ENCODE peak calls at places on chromosome 21, in nine cellular contexts. One of them, this sample, is unnamed.

GRCh38 chr21:44596068-44596725 is 3.9 kb upstream of the KRTAP10-6 start:
- DNase-seq in IMR-90: no peak
- DNase-seq in OCI-LY7: no peak
- DNase-seq in upper lobe of right lung: no peak
- DNase-seq in tibial artery: no peak
- DNase-seq in astrocyte: peak; percentile 10
- DNase-seq in transverse colon: no peak
- DNase-seq in fibroblast of lung: no peak
- DNase-seq in heart right ventricle: no peak
- DNase-seq in this sample: no peak

GRCh38 chr21:42555756-42556438 is 42.2 kb downstream of the SLC37A1 start:
- DNase-seq in IMR-90: no peak
- DNase-seq in OCI-LY7: no peak
- DNase-seq in upper lobe of right lung: peak; percentile 58
- DNase-seq in tibial artery: no peak
- DNase-seq in astrocyte: no peak
- DNase-seq in transverse colon: peak; percentile 6
- DNase-seq in fibroblast of lung: no peak
- DNase-seq in heart right ventricle: no peak
- DNase-seq in this sample: peak; percentile 38

GRCh38 chr21:23026878-23027277 is 2028.7 kb downstream of the NCAM2 start:
- DNase-seq in IMR-90: no peak
- DNase-seq in OCI-LY7: no peak
- DNase-seq in upper lobe of right lung: no peak
- DNase-seq in tibial artery: no peak
- DNase-seq in astrocyte: no peak
- DNase-seq in transverse colon: no peak
- DNase-seq in fibroblast of lung: no peak
- DNase-seq in heart right ventricle: no peak
- DNase-seq in this sample: no peak

GRCh38 chr21:18384771-18385170 is 18.8 kb downstream of the TMPRSS15 start:
- DNase-seq in IMR-90: no peak
- DNase-seq in OCI-LY7: peak; percentile 52
- DNase-seq in upper lobe of right lung: no peak
- DNase-seq in tibial artery: no peak
- DNase-seq in astrocyte: no peak
- DNase-seq in transverse colon: no peak
- DNase-seq in fibroblast of lung: no peak
- DNase-seq in heart right ventricle: no peak
- DNase-seq in this sample: no peak

GRCh38 chr21:32190491-32191144 is 88.2 kb downstream of the MIS18A start:
- DNase-seq in IMR-90: no peak
- DNase-seq in OCI-LY7: peak; percentile 41
- DNase-seq in upper lobe of right lung: no peak
- DNase-seq in tibial artery: no peak
- DNase-seq in astrocyte: no peak
- DNase-seq in transverse colon: no peak
- DNase-seq in fibroblast of lung: no peak
- DNase-seq in heart right ventricle: no peak
- DNase-seq in this sample: no peak

GRCh38 chr21:30340714-30341573 is 3.5 kb upstream of the KRTAP27-1 start:
- DNase-seq in IMR-90: peak; percentile 10
- DNase-seq in OCI-LY7: peak; percentile 30
- DNase-seq in upper lobe of right lung: no peak
- DNase-seq in tibial artery: peak; percentile 33
- DNase-seq in astrocyte: no peak
- DNase-seq in transverse colon: peak; percentile 41
- DNase-seq in fibroblast of lung: peak; percentile 1
- DNase-seq in heart right ventricle: no peak
- DNase-seq in this sample: no peak

GRCh38 chr21:31682625-31683024 is 23.1 kb downstream of the SOD1 start:
- DNase-seq in IMR-90: peak; percentile 52
- DNase-seq in OCI-LY7: no peak
- DNase-seq in upper lobe of right lung: no peak
- DNase-seq in tibial artery: no peak
- DNase-seq in astrocyte: peak; percentile 65
- DNase-seq in transverse colon: no peak
- DNase-seq in fibroblast of lung: no peak
- DNase-seq in heart right ventricle: no peak
- DNase-seq in this sample: no peak

GRCh38 chr21:27021801-27022200 is 54.9 kb upstream of the ADAMTS5 start:
- DNase-seq in IMR-90: no peak
- DNase-seq in OCI-LY7: no peak
- DNase-seq in upper lobe of right lung: no peak
- DNase-seq in tibial artery: no peak
- DNase-seq in astrocyte: no peak
- DNase-seq in transverse colon: no peak
- DNase-seq in fibroblast of lung: no peak
- DNase-seq in heart right ventricle: no peak
- DNase-seq in this sample: no peak

GRCh38 chr21:42340187-42340586 is 10.6 kb downstream of the TFF2 start:
- DNase-seq in IMR-90: no peak
- DNase-seq in OCI-LY7: no peak
- DNase-seq in upper lobe of right lung: no peak
- DNase-seq in tibial artery: no peak
- DNase-seq in astrocyte: no peak
- DNase-seq in transverse colon: no peak
- DNase-seq in fibroblast of lung: no peak
- DNase-seq in heart right ventricle: no peak
- DNase-seq in this sample: no peak

GRCh38 chr21:26659181-26659580 is 86.1 kb upstream of the CYYR1 start:
- DNase-seq in IMR-90: no peak
- DNase-seq in OCI-LY7: no peak
- DNase-seq in upper lobe of right lung: no peak
- DNase-seq in tibial artery: no peak
- DNase-seq in astrocyte: no peak
- DNase-seq in transverse colon: no peak
- DNase-seq in fibroblast of lung: peak; percentile 40
- DNase-seq in heart right ventricle: no peak
- DNase-seq in this sample: no peak

GRCh38 chr21:46266946-46267345 is 18.5 kb downstream of the MCM3AP start:
- DNase-seq in IMR-90: no peak
- DNase-seq in OCI-LY7: no peak
- DNase-seq in upper lobe of right lung: no peak
- DNase-seq in tibial artery: no peak
- DNase-seq in astrocyte: no peak
- DNase-seq in transverse colon: no peak
- DNase-seq in fibroblast of lung: no peak
- DNase-seq in heart right ventricle: no peak
- DNase-seq in this sample: no peak

GRCh38 chr21:46265736-46266525 is 19.5 kb downstream of the MCM3AP start:
- DNase-seq in IMR-90: no peak
- DNase-seq in OCI-LY7: no peak
- DNase-seq in upper lobe of right lung: no peak
- DNase-seq in tibial artery: no peak
- DNase-seq in astrocyte: no peak
- DNase-seq in transverse colon: no peak
- DNase-seq in fibroblast of lung: no peak
- DNase-seq in heart right ventricle: no peak
- DNase-seq in this sample: no peak

GRCh38 chr21:46264046-46264689 is 21.2 kb downstream of the MCM3AP start:
- DNase-seq in IMR-90: no peak
- DNase-seq in OCI-LY7: no peak
- DNase-seq in upper lobe of right lung: no peak
- DNase-seq in tibial artery: no peak
- DNase-seq in astrocyte: no peak
- DNase-seq in transverse colon: no peak
- DNase-seq in fibroblast of lung: no peak
- DNase-seq in heart right ventricle: no peak
- DNase-seq in this sample: no peak

GRCh38 chr21:46268371-46268770 is 17.0 kb downstream of the MCM3AP start:
- DNase-seq in IMR-90: no peak
- DNase-seq in OCI-LY7: no peak
- DNase-seq in upper lobe of right lung: no peak
- DNase-seq in tibial artery: no peak
- DNase-seq in astrocyte: no peak
- DNase-seq in transverse colon: no peak
- DNase-seq in fibroblast of lung: no peak
- DNase-seq in heart right ventricle: no peak
- DNase-seq in this sample: no peak

GRCh38 chr21:46264690-46265144 is 20.7 kb downstream of the MCM3AP start:
- DNase-seq in IMR-90: no peak
- DNase-seq in OCI-LY7: no peak
- DNase-seq in upper lobe of right lung: no peak
- DNase-seq in tibial artery: no peak
- DNase-seq in astrocyte: no peak
- DNase-seq in transverse colon: no peak
- DNase-seq in fibroblast of lung: no peak
- DNase-seq in heart right ventricle: no peak
- DNase-seq in this sample: no peak
- H3K36me3 ChIP-seq in IMR-90: peaks cover 67% of the 10 kb centered on the region
- H3K36me3 ChIP-seq in OCI-LY7: peaks cover 91% of the 10 kb centered on the region
- H3K36me3 ChIP-seq in upper lobe of right lung: peaks cover 94% of the 10 kb centered on the region
- H3K36me3 ChIP-seq in tibial artery: peaks cover 84% of the 10 kb centered on the region
- H3K36me3 ChIP-seq in astrocyte: peaks cover 26% of the 10 kb centered on the region
- H3K36me3 ChIP-seq in transverse colon: peaks cover 3% of the 10 kb centered on the region
- H3K36me3 ChIP-seq in fibroblast of lung: peaks cover 34% of the 10 kb centered on the region
- H3K36me3 ChIP-seq in heart right ventricle: peaks cover 100% of the 10 kb centered on the region
- H3K36me3 ChIP-seq in this sample: peaks cover 92% of the 10 kb centered on the region

DNA sequence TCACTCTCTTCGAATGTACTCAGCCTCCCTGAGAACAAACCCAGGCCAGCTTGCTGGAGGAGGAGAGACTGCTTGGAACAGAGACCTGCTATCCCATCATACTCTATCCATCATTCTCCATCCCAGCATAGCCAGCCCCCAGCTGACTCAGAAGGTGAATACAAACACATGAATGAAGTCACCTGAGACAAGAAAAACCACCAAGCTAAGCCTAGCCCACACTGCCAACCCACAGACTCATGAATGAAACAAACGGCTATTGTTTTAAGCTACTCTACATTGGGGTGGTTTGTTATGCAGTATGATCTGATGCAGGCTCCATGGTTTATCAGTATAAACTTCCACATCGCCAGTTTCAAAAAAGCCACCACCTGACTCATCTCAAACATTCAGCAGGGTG is 395.6 kb downstream of the SETD4 start:
- DNase-seq in IMR-90: peak; percentile 77
- DNase-seq in OCI-LY7: no peak
- DNase-seq in upper lobe of right lung: no peak
- DNase-seq in tibial artery: no peak
- DNase-seq in astrocyte: peak; percentile 90
- DNase-seq in transverse colon: no peak
- DNase-seq in fibroblast of lung: no peak
- DNase-seq in heart right ventricle: no peak
- DNase-seq in this sample: no peak
- TF ChIP-seq CTCF in IMR-90: no peak
- TF ChIP-seq CTCF in OCI-LY7: no peak
- TF ChIP-seq CTCF in upper lobe of right lung: no peak
- TF ChIP-seq CTCF in tibial artery: no peak
- TF ChIP-seq CTCF in astrocyte: no peak
- TF ChIP-seq CTCF in transverse colon: no peak
- TF ChIP-seq CTCF in fibroblast of lung: no peak
- TF ChIP-seq CTCF in heart right ventricle: no peak
- TF ChIP-seq CTCF in this sample: no peak

GRCh38 chr21:46392921-46393320 is 65.8 kb upstream of the DIP2A start:
- DNase-seq in IMR-90: peak; percentile 29
- DNase-seq in OCI-LY7: no peak
- DNase-seq in upper lobe of right lung: no peak
- DNase-seq in tibial artery: no peak
- DNase-seq in astrocyte: peak; percentile 41
- DNase-seq in transverse colon: peak; percentile 13
- DNase-seq in fibroblast of lung: no peak
- DNase-seq in heart right ventricle: peak; percentile 34
- DNase-seq in this sample: no peak

GRCh38 chr21:46390603-46391545 is 66.9 kb downstream of the PCNT start:
- DNase-seq in IMR-90: no peak
- DNase-seq in OCI-LY7: no peak
- DNase-seq in upper lobe of right lung: no peak
- DNase-seq in tibial artery: no peak
- DNase-seq in astrocyte: no peak
- DNase-seq in transverse colon: no peak
- DNase-seq in fibroblast of lung: no peak
- DNase-seq in heart right ventricle: no peak
- DNase-seq in this sample: no peak

GRCh38 chr21:46393941-46394818 is 64.5 kb upstream of the DIP2A start:
- DNase-seq in IMR-90: no peak
- DNase-seq in OCI-LY7: no peak
- DNase-seq in upper lobe of right lung: no peak
- DNase-seq in tibial artery: no peak
- DNase-seq in astrocyte: no peak
- DNase-seq in transverse colon: no peak
- DNase-seq in fibroblast of lung: no peak
- DNase-seq in heart right ventricle: no peak
- DNase-seq in this sample: no peak

GRCh38 chr21:46393451-46393940 is 65.2 kb upstream of the DIP2A start:
- DNase-seq in IMR-90: no peak
- DNase-seq in OCI-LY7: no peak
- DNase-seq in upper lobe of right lung: no peak
- DNase-seq in tibial artery: no peak
- DNase-seq in astrocyte: no peak
- DNase-seq in transverse colon: no peak
- DNase-seq in fibroblast of lung: no peak
- DNase-seq in heart right ventricle: no peak
- DNase-seq in this sample: no peak

DNA sequence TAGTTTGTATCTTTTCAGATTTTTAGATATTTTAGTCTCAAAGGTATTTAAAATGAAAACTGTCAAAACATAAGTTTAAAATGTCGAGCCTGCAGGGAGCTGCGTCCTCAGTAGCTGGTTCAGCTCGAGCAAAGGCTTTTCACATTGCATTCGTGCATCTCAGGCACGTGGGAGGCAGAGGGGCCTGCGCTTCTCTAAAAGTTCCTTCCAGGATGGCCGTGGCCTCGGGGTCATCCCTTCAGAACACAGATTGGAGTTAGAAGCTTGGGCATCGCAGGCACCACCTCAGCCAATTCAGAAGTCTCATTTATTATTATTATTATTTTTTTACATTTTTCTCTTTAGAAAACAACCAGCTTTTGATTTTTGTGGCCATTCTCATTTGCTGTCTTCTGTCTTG is 66.9 kb upstream of the DIP2A start:
- DNase-seq in IMR-90: no peak
- DNase-seq in OCI-LY7: no peak
- DNase-seq in upper lobe of right lung: no peak
- DNase-seq in tibial artery: no peak
- DNase-seq in astrocyte: no peak
- DNase-seq in transverse colon: no peak
- DNase-seq in fibroblast of lung: no peak
- DNase-seq in heart right ventricle: no peak
- DNase-seq in this sample: no peak
- H3K36me3 ChIP-seq in IMR-90: peaks cover 32% of the 10 kb centered on the region
- H3K36me3 ChIP-seq in OCI-LY7: peaks cover 74% of the 10 kb centered on the region
- H3K36me3 ChIP-seq in upper lobe of right lung: peaks cover 45% of the 10 kb centered on the region
- H3K36me3 ChIP-seq in tibial artery: peaks cover 16% of the 10 kb centered on the region
- H3K36me3 ChIP-seq in astrocyte: peaks cover 4% of the 10 kb centered on the region
- H3K36me3 ChIP-seq in transverse colon: no peaks in the 10 kb centered on the region
- H3K36me3 ChIP-seq in fibroblast of lung: peaks cover 5% of the 10 kb centered on the region
- H3K36me3 ChIP-seq in heart right ventricle: peaks cover 78% of the 10 kb centered on the region
- H3K36me3 ChIP-seq in this sample: peaks cover 13% of the 10 kb centered on the region

GRCh38 chr21:15144026-15144425 is 79.2 kb upstream of the NRIP1 start:
- DNase-seq in IMR-90: no peak
- DNase-seq in OCI-LY7: no peak
- DNase-seq in upper lobe of right lung: no peak
- DNase-seq in tibial artery: no peak
- DNase-seq in astrocyte: no peak
- DNase-seq in transverse colon: no peak
- DNase-seq in fibroblast of lung: peak; percentile 33
- DNase-seq in heart right ventricle: no peak
- DNase-seq in this sample: no peak
- TF ChIP-seq CTCF in IMR-90: no peak
- TF ChIP-seq CTCF in OCI-LY7: no peak
- TF ChIP-seq CTCF in upper lobe of right lung: no peak
- TF ChIP-seq CTCF in tibial artery: no peak
- TF ChIP-seq CTCF in astrocyte: no peak
- TF ChIP-seq CTCF in transverse colon: no peak
- TF ChIP-seq CTCF in fibroblast of lung: no peak
- TF ChIP-seq CTCF in heart right ventricle: no peak
- TF ChIP-seq CTCF in this sample: no peak

This sample was measured in ascending aorta.